ENCODE peak calls at places on chromosomes 1 and 21, in eight cellular contexts. F, M, O, W, D, G, Q and I are unnamed samples.

GRCh38 chr1:167756760-167757405 is 35.1 kb downstream of the MPZL1 start:
- DNase-seq in F (no peak), M (no peak), O (peak; percentile 37), W (no peak), D (peak; percentile 32), G (peak; percentile 32), Q (no peak), I (no peak)

GRCh38 chr1:15958788-15959187 is 17.1 kb downstream of the ZBTB17 start:
- DNase-seq in F (no peak), M (no peak), O (no peak), W (no peak), D (no peak), G (peak; percentile 48), Q (no peak), I (no peak)

GRCh38 chr1:27628712-27629111 is 6.3 kb downstream of the FGR start:
- DNase-seq in F (no peak), M (no peak), O (no peak), W (no peak), D (no peak), G (no peak), Q (no peak), I (no peak)

GRCh38 chr1:184755226-184756065 is 788 bp upstream of the EDEM3 start:
- DNase-seq in F (no peak), M (no peak), O (no peak), W (no peak), D (peak; percentile 13), G (no peak), Q (no peak), I (no peak)

GRCh38 chr1:6734579-6735397 is 33.2 kb upstream of the DNAJC11 start:
- DNase-seq in F (no peak), M (no peak), O (no peak), W (no peak), D (no peak), G (no peak), Q (no peak), I (no peak)

GRCh38 chr1:209202826-209203439 is 380.6 kb upstream of the CAMK1G start:
- DNase-seq in F (no peak), M (no peak), O (no peak), W (no peak), D (no peak), G (no peak), Q (no peak), I (no peak)

GRCh38 chr1:85607913-85608250 is 27.3 kb downstream of the CCN1 start:
- DNase-seq in F (no peak), M (no peak), O (no peak), W (no peak), D (no peak), G (no peak), Q (no peak), I (no peak)

GRCh38 chr1:216914974-216915373 is 191.7 kb upstream of the ESRRG start:
- DNase-seq in F (no peak), M (no peak), O (no peak), W (no peak), D (no peak), G (no peak), Q (no peak), I (no peak)

GRCh38 chr1:36367067-36367466 is 18.7 kb downstream of the STK40 start:
- DNase-seq in F (no peak), M (no peak), O (no peak), W (no peak), D (no peak), G (no peak), Q (no peak), I (no peak)

GRCh38 chr1:32963746-32964460 is 706 bp downstream of the RNF19B start:
- DNase-seq in F (peak; percentile 82), M (peak; percentile 79), O (peak; percentile 51), W (no peak), D (peak; percentile 72), G (peak; percentile 71), Q (peak; percentile 61), I (peak; percentile 71)

GRCh38 chr1:26702680-26703038 is 6.8 kb downstream of the ARID1A start:
- DNase-seq in F (no peak), M (no peak), O (no peak), W (no peak), D (no peak), G (no peak), Q (no peak), I (no peak)

DNA sequence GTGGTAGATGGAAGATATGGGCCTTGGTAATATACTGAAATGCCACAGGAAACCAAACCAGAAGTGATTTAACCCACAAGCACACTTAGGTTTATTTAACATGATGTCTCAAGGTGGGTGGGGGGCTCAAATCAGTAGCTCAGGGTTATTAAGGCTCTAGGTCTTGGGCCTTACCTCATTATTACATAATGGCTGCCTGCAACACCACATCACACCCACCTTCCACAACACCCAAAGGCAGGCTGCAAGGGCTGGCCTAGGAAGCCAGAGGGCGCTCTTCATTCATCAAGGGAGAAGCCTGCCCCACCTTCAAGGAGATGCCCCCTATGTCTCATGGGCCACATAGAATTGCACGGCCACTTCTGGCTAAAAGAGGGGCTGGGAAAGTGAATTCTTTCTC is 6.0 kb downstream of the TFF1 start:
- DNase-seq in F (no peak), M (peak; percentile 16), O (no peak), W (no peak), D (no peak), G (no peak), Q (no peak), I (no peak)
- TF ChIP-seq CTCF in F (no peak), M (no peak), O (no peak), W (no peak), D (no peak), G (no peak), Q (no peak), I (no peak)

GRCh38 chr1:11825131-11825530 is 19.1 kb downstream of the CLCN6 start:
- DNase-seq in F (no peak), M (no peak), O (no peak), W (no peak), D (no peak), G (no peak), Q (no peak), I (no peak)
- H3K36me3 ChIP-seq in F (no peaks in the 10 kb centered on the region), M (peaks cover 8% of the 10 kb centered on the region), O (peaks cover 99% of the 10 kb centered on the region), W (peaks cover 89% of the 10 kb centered on the region), D (no peaks in the 10 kb centered on the region), G (peaks cover 95% of the 10 kb centered on the region), Q (peaks cover 98% of the 10 kb centered on the region), I (peaks cover 99% of the 10 kb centered on the region)

GRCh38 chr1:108512239-108513071 is 47.4 kb upstream of the EEIG2 start:
- DNase-seq in F (no peak), M (no peak), O (no peak), W (no peak), D (no peak), G (no peak), Q (no peak), I (no peak)

GRCh38 chr1:108513114-108513513 is 46.8 kb upstream of the EEIG2 start:
- DNase-seq in F (no peak), M (no peak), O (no peak), W (no peak), D (no peak), G (no peak), Q (no peak), I (no peak)

GRCh38 chr1:108511764-108512163 is 48.1 kb upstream of the EEIG2 start:
- DNase-seq in F (no peak), M (no peak), O (no peak), W (no peak), D (no peak), G (no peak), Q (no peak), I (no peak)
- TF ChIP-seq CTCF in F (no peak), M (no peak), O (no peak), W (no peak), D (no peak), G (no peak), Q (no peak), I (no peak)

DNA sequence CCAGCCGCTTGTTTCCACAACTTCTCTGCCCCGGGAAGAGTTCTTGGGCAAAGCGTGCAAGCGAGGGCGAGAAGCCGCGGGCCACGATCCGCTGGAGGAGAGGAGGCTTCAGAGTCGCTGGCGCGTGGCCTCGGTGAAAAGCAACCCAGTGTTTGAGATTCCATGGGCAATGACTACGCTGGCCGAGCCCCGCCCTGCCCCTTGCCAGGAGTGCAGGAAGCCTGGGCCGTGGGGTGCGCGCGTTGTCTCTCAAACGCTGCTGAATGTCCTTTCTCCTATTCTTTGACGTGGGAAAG is 27.5 kb downstream of the TRIM11 start:
- DNase-seq in F (peak; percentile 51), M (peak; percentile 62), O (no peak), W (no peak), D (peak; percentile 22), G (peak; percentile 50), Q (peak; percentile 32), I (no peak)
- H3K36me3 ChIP-seq in F (no peaks in the 10 kb centered on the region), M (no peaks in the 10 kb centered on the region), O (peaks cover 30% of the 10 kb centered on the region), W (peaks cover 36% of the 10 kb centered on the region), D (no peaks in the 10 kb centered on the region), G (no peaks in the 10 kb centered on the region), Q (peaks cover 52% of the 10 kb centered on the region), I (no peaks in the 10 kb centered on the region)

GRCh38 chr1:150532860-150533259 is 16.3 kb upstream of the ADAMTSL4 start:
- DNase-seq in F (no peak), M (no peak), O (no peak), W (no peak), D (no peak), G (peak; percentile 44), Q (no peak), I (no peak)
- TF ChIP-seq CTCF in F (no peak), M (no peak), O (no peak), W (no peak), D (no peak), G (no peak), Q (no peak), I (no peak)

GRCh38 chr1:246647113-246647512 is 77.1 kb upstream of the SCCPDH start:
- DNase-seq in F (peak; percentile 81), M (peak; percentile 39), O (peak; percentile 74), W (peak; percentile 68), D (peak; percentile 24), G (no peak), Q (peak; percentile 48), I (no peak)
- H3K36me3 ChIP-seq in F (no peaks in the 10 kb centered on the region), M (no peaks in the 10 kb centered on the region), O (peaks cover 42% of the 10 kb centered on the region), W (peaks cover 28% of the 10 kb centered on the region), D (no peaks in the 10 kb centered on the region), G (peaks cover 35% of the 10 kb centered on the region), Q (peaks cover 43% of the 10 kb centered on the region), I (peaks cover 53% of the 10 kb centered on the region)

GRCh38 chr21:45356251-45356650 is 48.7 kb upstream of the COL18A1 start:
- DNase-seq in F (peak; percentile 56), M (no peak), O (no peak), W (no peak), D (no peak), G (no peak), Q (no peak), I (peak; percentile 32)
- TF ChIP-seq CTCF in F (no peak), M (no peak), O (no peak), W (no peak), D (no peak), G (no peak), Q (no peak), I (no peak)

DNA sequence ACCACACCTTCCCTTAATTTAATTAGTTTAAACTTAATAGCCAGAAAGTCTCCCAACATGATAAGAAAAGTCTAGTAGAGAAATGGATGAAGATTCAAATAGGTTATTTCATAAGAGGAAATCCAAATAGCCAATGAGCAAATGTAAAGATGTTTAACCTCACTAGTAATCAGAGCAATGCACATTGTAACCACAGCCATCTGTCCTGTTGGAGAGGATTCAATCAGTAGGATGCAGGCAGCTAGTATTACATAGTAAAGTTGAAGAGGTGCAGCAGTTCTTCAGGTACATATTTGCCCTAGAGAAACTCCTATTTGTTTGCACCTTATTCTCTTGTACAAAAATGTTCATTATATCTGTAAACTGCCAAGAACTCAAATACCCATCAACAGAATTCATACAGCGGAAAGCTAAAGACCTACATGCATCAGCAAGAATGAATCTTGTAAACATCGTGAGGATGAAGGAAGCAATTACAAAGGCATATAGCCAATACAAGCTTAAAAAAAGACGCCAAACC is 27.9 kb downstream of the DIP2A start:
- DNase-seq in F (no peak), M (no peak), O (no peak), W (no peak), D (no peak), G (no peak), Q (no peak), I (no peak)
- H3K36me3 ChIP-seq in F (no peaks in the 10 kb centered on the region), M (no peaks in the 10 kb centered on the region), O (peaks cover 28% of the 10 kb centered on the region), W (peaks cover 18% of the 10 kb centered on the region), D (no peaks in the 10 kb centered on the region), G (no peaks in the 10 kb centered on the region), Q (peaks cover 34% of the 10 kb centered on the region), I (peaks cover 33% of the 10 kb centered on the region)